ENCODE peak calls at places on chromosomes 1 and 21, in seven cellular contexts. Q is DMS153; K is memory B cell; B is stimulated activated CD4-positive, alpha-beta T cell treated with anti-CD3 and anti-CD28 coated beads, Interleukin-15, amount 100 ng/mL, for 48 hours; R is activated CD8-positive, alpha-beta memory T cell treated with anti-CD3 and anti-CD28 coated beads, Interleukin-2, amount 10 ng/mL, durations not matched to agents 7 days and 5 days; X is stromal cell of bone marrow; M is NCI-H345. J is an unnamed sample.

GRCh38 chr1:200483491-200484143 is 73.8 kb upstream of the ZNF281 start:
- DNase-seq in K (no peak), X (peak), B (peak), M (no peak), Q (no peak), R (peak), J (no peak)

GRCh38 chr21:44558695-44559094 is at the start of gene KRTAP10-3:
- DNase-seq in K (no peak), B (no peak), R (peak), Q (no peak), M (no peak), X (no peak), J (no peak)

GRCh38 chr1:163090321-163090945 is 21.3 kb downstream of the RGS4 start:
- DNase-seq in K (no peak), B (no peak), Q (peak), M (no peak), X (no peak), R (no peak), J (no peak)

GRCh38 chr1:246828818-246829217 is 102.9 kb downstream of the AHCTF1 start:
- DNase-seq in R (no peak), X (no peak), B (no peak), M (no peak), Q (no peak), K (no peak), J (no peak)

GRCh38 chr21:44566403-44566802 is 7.1 kb upstream of the KRTAP10-4 start:
- DNase-seq in M (no peak), R (no peak), X (no peak), Q (no peak), B (no peak), K (no peak), J (no peak)

GRCh38 chr1:36609241-36610027 is 126.7 kb upstream of the CSF3R start:
- DNase-seq in R (peak), K (peak), M (peak), Q (peak), B (peak), X (peak), J (peak)

GRCh38 chr1:222334026-222334680 is 213.8 kb downstream of the HHIPL2 start:
- DNase-seq in X (no peak), Q (no peak), K (no peak), B (no peak), M (no peak), R (no peak), J (no peak)

GRCh38 chr1:183891158-183891557 is 86.2 kb downstream of the RGL1 start:
- DNase-seq in R (no peak), Q (no peak), B (no peak), X (no peak), K (no peak), M (no peak), J (no peak)

GRCh38 chr1:25922064-25922632 is 15.9 kb upstream of the STMN1 start:
- DNase-seq in K (no peak), B (no peak), X (no peak), R (no peak), Q (no peak), M (no peak), J (no peak)

GRCh38 chr1:101236546-101237228 is at the start of gene S1PR1:
- DNase-seq in K (peak), B (peak), R (peak), X (no peak), Q (no peak), M (peak), J (peak)

GRCh38 chr1:100277866-100278265 is 11.8 kb downstream of the RTCA start:
- DNase-seq in K (no peak), R (no peak), X (no peak), B (no peak), M (no peak), Q (no peak), J (no peak)

GRCh38 chr1:242199861-242200458 is 201.1 kb upstream of the MAP1LC3C start:
- DNase-seq in R (no peak), B (no peak), Q (no peak), M (no peak), X (no peak), K (no peak), J (no peak)

GRCh38 chr1:239274242-239274830 is 112.0 kb upstream of the CHRM3 start:
- DNase-seq in X (no peak), R (no peak), M (no peak), Q (no peak), B (no peak), K (no peak), J (no peak)

GRCh38 chr1:93705897-93706500 is 24.4 kb upstream of the BCAR3 start:
- DNase-seq in B (no peak), R (no peak), Q (no peak), K (no peak), M (no peak), X (no peak), J (no peak)

GRCh38 chr1:45998218-45998617 is 134.2 kb downstream of the PIK3R3 start:
- DNase-seq in B (no peak), M (no peak), K (no peak), Q (no peak), X (no peak), R (no peak), J (no peak)

GRCh38 chr1:91011726-91012125 is 10.1 kb downstream of the ZNF644 start:
- DNase-seq in Q (no peak), K (no peak), B (no peak), X (peak), M (no peak), R (no peak), J (no peak)

GRCh38 chr1:234409328-234409727 is 36.1 kb downstream of the COA6 start:
- DNase-seq in K (no peak), M (no peak), R (no peak), X (no peak), B (no peak), Q (no peak), J (no peak)

GRCh38 chr1:119829636-119830035 is 18.4 kb upstream of the REG4 start:
- DNase-seq in K (no peak), X (no peak), B (no peak), M (peak), R (no peak), Q (peak), J (no peak)

GRCh38 chr21:15908187-15908586 is 178.4 kb downstream of the USP25 start:
- DNase-seq in X (no peak), B (no peak), K (no peak), Q (no peak), R (no peak), M (no peak), J (no peak)

GRCh38 chr1:12127206-12127810 is 39.5 kb upstream of the TNFRSF1B start:
- DNase-seq in B (peak), X (no peak), Q (no peak), R (no peak), M (no peak), K (no peak), J (no peak)

GRCh38 chr1:222928212-222928611 is 113.4 kb downstream of the DISP1 start:
- DNase-seq in Q (peak), R (no peak), M (no peak), K (no peak), X (no peak), B (no peak), J (no peak)

GRCh38 chr1:223410036-223410435 is 16.8 kb downstream of the CCDC185 start:
- DNase-seq in M (no peak), X (no peak), Q (no peak), B (no peak), K (no peak), R (no peak), J (no peak)

GRCh38 chr21:34946385-34947121 is 102.5 kb downstream of the RUNX1 start:
- DNase-seq in M (no peak), R (peak), X (no peak), B (no peak), K (no peak), Q (no peak), J (no peak)

GRCh38 chr21:18369115-18369514 is 34.5 kb downstream of the TMPRSS15 start:
- DNase-seq in X (no peak), B (no peak), M (peak), K (no peak), Q (peak), R (no peak), J (no peak)

GRCh38 chr1:180899262-180899661 is 13.4 kb upstream of the KIAA1614 start:
- DNase-seq in X (no peak), M (no peak), Q (no peak), B (no peak), K (no peak), R (no peak), J (no peak)

GRCh38 chr21:15295875-15296274 is 231.1 kb upstream of the NRIP1 start:
- DNase-seq in Q (no peak), M (no peak), K (no peak), B (no peak), X (no peak), R (no peak), J (no peak)

GRCh38 chr21:34813266-34813886 is 144.6 kb downstream of the CLIC6 start:
- DNase-seq in M (no peak), Q (no peak), R (no peak), K (no peak), X (no peak), B (no peak), J (no peak)

J was measured in progenitor cell of endocrine pancreas.